ENCODE peak calls at places on chromosomes 2 and 18, in ten cellular contexts. O, Q, X, L, N, R, I, B, K and A are unnamed samples.

GRCh38 chr2:231934441-231935206 is 8.4 kb upstream of the NPPC start:
- DNase-seq in K (no peak), X (no peak), N (no peak), B (no peak), Q (peak; percentile 24), I (no peak), R (peak; percentile 15), O (no peak), L (no peak), A (no peak)

GRCh38 chr2:64398730-64399129 is 55.2 kb upstream of the LGALSL start:
- DNase-seq in I (no peak), Q (no peak), N (no peak), K (no peak), X (no peak), R (no peak), O (no peak), L (no peak), B (no peak), A (no peak)

GRCh38 chr2:233495503-233496496 is 70.8 kb downstream of the USP40 start:
- DNase-seq in B (no peak), R (no peak), O (no peak), Q (no peak), L (no peak), I (no peak), X (no peak), K (no peak), N (no peak), A (no peak)

GRCh38 chr2:213043566-213043965 is 107.8 kb downstream of the IKZF2 start:
- DNase-seq in Q (no peak), I (no peak), X (no peak), R (no peak), K (no peak), O (no peak), N (no peak), B (no peak), L (no peak), A (no peak)

GRCh38 chr2:216918088-216918680 is 58.3 kb upstream of the TNP1 start:
- DNase-seq in B (peak; percentile 10), I (peak; percentile 35), O (no peak), R (peak; percentile 56), X (peak; percentile 75), Q (no peak), N (peak; percentile 11), K (no peak), L (peak; percentile 29), A (no peak)

GRCh38 chr18:58132595-58133191 is 88.7 kb downstream of the NEDD4L start:
- DNase-seq in X (no peak), N (no peak), B (no peak), R (no peak), L (no peak), I (no peak), K (no peak), Q (no peak), O (no peak), A (no peak)

GRCh38 chr2:72694715-72695496 is 130.9 kb downstream of the EXOC6B start:
- DNase-seq in R (peak; percentile 78), X (peak; percentile 12), K (no peak), Q (peak; percentile 81), B (peak; percentile 40), L (no peak), O (peak; percentile 40), I (peak; percentile 43), N (no peak), A (no peak)

GRCh38 chr2:234269769-234270204 is 219.3 kb downstream of the SPP2 start:
- DNase-seq in I (no peak), L (no peak), R (no peak), N (no peak), O (no peak), Q (no peak), K (no peak), X (no peak), B (peak; percentile 44), A (no peak)

GRCh38 chr2:18214936-18215335 is 336.5 kb downstream of the KCNS3 start:
- DNase-seq in Q (no peak), R (no peak), L (no peak), N (no peak), K (no peak), X (no peak), I (no peak), B (no peak), O (no peak), A (no peak)

GRCh38 chr2:172877826-172878225 is 142.2 kb downstream of the RAPGEF4 start:
- DNase-seq in I (no peak), N (no peak), X (no peak), R (no peak), K (no peak), O (no peak), L (no peak), Q (no peak), B (no peak), A (no peak)

GRCh38 chr18:24656571-24656971 is 196.1 kb downstream of the HRH4 start:
- DNase-seq in Q (no peak), N (no peak), K (no peak), B (no peak), L (no peak), R (no peak), X (no peak), O (no peak), I (peak; percentile 28), A (no peak)

GRCh38 chr2:23230885-23231284 is 154.1 kb upstream of the KLHL29 start:
- DNase-seq in K (no peak), X (no peak), O (no peak), R (no peak), L (no peak), B (no peak), I (no peak), N (no peak), Q (no peak), A (no peak)

DNA sequence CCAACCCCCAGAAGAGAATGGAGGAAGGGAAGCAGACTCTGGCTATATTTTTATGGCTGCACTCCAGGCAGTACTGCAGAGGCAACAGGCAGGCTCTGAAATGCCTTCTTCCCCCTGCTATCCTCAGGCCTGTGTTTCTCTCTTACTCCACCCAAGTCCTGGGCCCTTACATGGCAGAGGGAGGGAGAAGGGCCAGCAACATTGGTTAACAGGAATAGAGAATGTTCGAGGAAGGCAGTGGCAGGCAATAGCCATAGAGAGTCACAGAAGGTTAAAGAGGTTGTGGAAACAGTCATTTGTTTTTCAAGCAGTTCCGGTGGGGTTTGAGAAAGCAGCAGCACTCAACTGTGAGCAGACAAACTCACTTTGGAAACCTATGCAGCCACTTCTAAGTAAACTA is 15.1 kb upstream of the DARS1 start:
- DNase-seq in I (no peak), X (no peak), L (no peak), N (no peak), K (no peak), O (no peak), B (no peak), Q (no peak), R (no peak), A (no peak)
- H3K27ac ChIP-seq in I (no peak overlapping the region), X (no peak overlapping the region), L (no peak overlapping the region), N (no peak overlapping the region), K (peak overlapping the region; percentile 31), O (no peak overlapping the region), B (no peak overlapping the region), Q (peak overlapping the region; percentile 70), R (no peak overlapping the region), A (no peak overlapping the region)

GRCh38 chr18:13131241-13131640 is 87.3 kb upstream of the LDLRAD4 start:
- DNase-seq in N (no peak), R (no peak), B (no peak), K (no peak), L (no peak), I (no peak), X (no peak), O (no peak), Q (no peak), A (no peak)

GRCh38 chr18:13124411-13124810 is 94.1 kb upstream of the LDLRAD4 start:
- DNase-seq in L (no peak), Q (no peak), X (no peak), N (no peak), K (no peak), R (no peak), O (no peak), I (no peak), B (no peak), A (no peak)

GRCh38 chr18:13126966-13127598 is 91.5 kb upstream of the LDLRAD4 start:
- DNase-seq in O (no peak), K (no peak), B (no peak), Q (no peak), L (no peak), N (no peak), R (no peak), I (no peak), X (no peak), A (peak; percentile 52)
- TF ChIP-seq POLR2A in O (no peak), K (no peak), B (no peak), Q (no peak), L (no peak), N (no peak), R (no peak), I (no peak), X (no peak), A (no peak)

DNA sequence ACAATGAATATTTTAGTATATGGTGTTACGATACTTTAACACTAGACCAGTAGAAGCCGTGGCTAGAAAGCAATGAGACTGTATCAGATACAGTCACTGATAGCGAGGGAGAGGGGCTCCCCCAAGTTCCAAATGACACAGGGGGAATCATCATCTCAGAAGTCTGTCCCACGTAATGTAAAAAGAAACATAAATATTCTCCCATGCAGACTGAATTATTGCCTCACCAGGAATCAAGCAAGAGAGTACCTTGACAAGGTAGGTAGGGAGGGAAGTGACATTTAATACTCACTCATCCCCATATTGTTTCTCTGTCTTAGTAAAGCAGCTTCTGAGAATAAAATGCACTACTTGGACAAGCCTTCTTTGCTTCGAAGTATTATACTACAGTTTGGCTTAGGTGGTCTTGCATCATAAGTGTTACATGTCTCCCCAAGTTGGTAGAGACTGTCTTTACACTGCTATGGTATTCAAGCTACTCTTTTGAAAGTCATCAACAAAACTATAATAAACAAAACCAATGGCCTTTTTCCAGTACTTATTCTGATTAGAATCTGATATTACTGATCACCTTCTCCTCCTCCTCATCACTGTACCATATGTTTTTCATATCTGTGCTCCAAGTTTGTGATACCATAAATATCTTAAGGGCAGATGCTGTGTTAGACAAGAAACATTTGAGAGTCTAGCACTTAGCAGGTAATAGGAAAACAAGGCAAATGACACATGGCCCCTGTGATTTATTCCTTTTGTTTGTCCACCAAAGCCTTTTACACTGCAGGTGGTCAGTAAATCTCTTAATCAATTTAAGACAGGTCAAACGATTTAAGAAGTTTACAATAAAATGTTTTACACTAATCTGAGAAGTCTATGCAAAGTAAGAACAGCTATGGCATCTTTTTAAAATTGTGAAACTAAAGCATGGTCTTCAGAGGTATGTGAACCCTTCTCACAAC is 2.7 kb downstream of the LAPTM4A start:
- DNase-seq in O (no peak), K (no peak), L (no peak), X (no peak), I (no peak), Q (no peak), R (no peak), B (no peak), N (no peak), A (no peak)
- H3K4me3 ChIP-seq in O (no peak overlapping the region), K (peak overlapping the region; percentile 93), L (no peak overlapping the region), X (peak overlapping the region; percentile 80), I (peak overlapping the region; percentile 74), Q (peak overlapping the region; percentile 67), R (no peak overlapping the region), B (peak overlapping the region; percentile 91), N (peak overlapping the region; percentile 63), A (peak overlapping the region; percentile 87)

DNA sequence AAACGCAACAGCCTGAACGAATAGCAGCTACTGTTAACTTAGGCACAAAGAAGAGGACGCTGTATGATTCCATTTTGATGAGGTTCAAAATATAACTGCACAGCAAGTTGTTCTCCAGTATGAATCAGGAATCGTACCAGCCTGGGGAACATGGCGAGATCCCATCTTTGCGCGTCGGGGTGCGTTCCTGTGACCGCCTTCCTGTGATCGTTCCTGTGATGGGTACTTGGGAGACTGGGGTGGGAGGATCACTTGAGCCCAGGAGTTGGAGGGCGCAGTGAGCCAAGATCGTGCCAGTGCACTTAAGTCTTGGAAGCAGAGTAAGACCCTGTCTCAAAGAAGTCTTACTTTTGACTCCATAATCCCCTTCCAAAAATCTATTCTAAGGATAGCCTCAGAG is 951 bp upstream of the WDR33 start:
- DNase-seq in I (no peak), X (no peak), K (no peak), L (no peak), Q (no peak), O (no peak), B (no peak), N (no peak), R (no peak), A (no peak)
- H3K27ac ChIP-seq in I (peak overlapping the region; percentile 91), X (no peak overlapping the region), K (no peak overlapping the region), L (no peak overlapping the region), Q (no peak overlapping the region), O (peak overlapping the region; percentile 94), B (no peak overlapping the region), N (peak overlapping the region; percentile 93), R (peak overlapping the region; percentile 97), A (no peak overlapping the region)